ENCODE peak calls at places on chromosomes 3 and 15, in six cellular contexts. I is GM12878, E is A549, Q is HepG2, M is endothelial cell of umbilical vein, P is K562. H is an unnamed sample.
A peak's percentile ranks its signal among the peaks of the same experiment; 100 is the strongest.

GRCh38 chr3:42747581-42747980 is 25.5 kb downstream of the CCDC13 start:
- DNase-seq in I (no peak), E (no peak), Q (no peak), M (no peak), P (no peak), H (no peak)

GRCh38 chr3:188396900-188397299 is 242.9 kb downstream of the LPP start:
- DNase-seq in I (no peak), E (no peak), Q (no peak), M (peak; percentile 9), P (no peak), H (no peak)

GRCh38 chr3:66450389-66451022 is 50.3 kb downstream of the LRIG1 start:
- DNase-seq in I (no peak), E (no peak), Q (no peak), M (peak; percentile 91), P (no peak), H (no peak)

GRCh38 chr15:28935316-28935715 is 49.5 kb downstream of the APBA2 start:
- DNase-seq in I (no peak), E (no peak), Q (peak; percentile 58), M (no peak), P (peak; percentile 54), H (peak; percentile 70)

GRCh38 chr3:14031271-14031670 is 93.4 kb downstream of the CHCHD4 start:
- DNase-seq in I (no peak), E (no peak), Q (no peak), M (no peak), P (no peak), H (no peak)

GRCh38 chr3:63687569-63688233 is 35.2 kb downstream of the SNTN start:
- DNase-seq in I (no peak), E (no peak), Q (no peak), M (no peak), P (no peak), H (no peak)

GRCh38 chr3:130843441-130843840 is 50.4 kb upstream of the ATP2C1 start:
- DNase-seq in I (no peak), E (no peak), Q (no peak), M (no peak), P (no peak), H (no peak)

GRCh38 chr3:119912220-119912619 is 130.3 kb downstream of the NR1I2 start:
- DNase-seq in I (no peak), E (no peak), Q (no peak), M (no peak), P (no peak), H (peak; percentile 14)

GRCh38 chr3:67437090-67437489 is 217.3 kb downstream of the SUCLG2 start:
- DNase-seq in I (no peak), E (no peak), Q (peak; percentile 10), M (no peak), P (no peak), H (peak; percentile 8)

GRCh38 chr3:124174463-124174862 is 182.5 kb upstream of the ROPN1 start:
- DNase-seq in I (no peak), E (no peak), Q (no peak), M (no peak), P (no peak), H (no peak)

GRCh38 chr3:36991147-36991546 is 1.8 kb downstream of the EPM2AIP1 start:
- DNase-seq in I (no peak), E (no peak), Q (no peak), M (no peak), P (no peak), H (no peak)

GRCh38 chr15:85625856-85626255 is 168.9 kb downstream of the KLHL25 start:
- DNase-seq in I (no peak), E (no peak), Q (no peak), M (no peak), P (no peak), H (peak; percentile 34)

GRCh38 chr3:52244061-52244628 is 1.4 kb upstream of the PPM1M start:
- DNase-seq in I (peak; percentile 85), E (no peak), Q (no peak), M (peak; percentile 62), P (no peak), H (peak; percentile 91)

GRCh38 chr3:172659246-172660002 is 51.4 kb downstream of the NCEH1 start:
- DNase-seq in I (no peak), E (peak; percentile 17), Q (no peak), M (no peak), P (no peak), H (no peak)

GRCh38 chr15:69562564-69562963 is 109.9 kb downstream of the RPLP1 start:
- DNase-seq in I (no peak), E (no peak), Q (no peak), M (no peak), P (no peak), H (no peak)

GRCh38 chr15:40952301-40952900 is 870 bp upstream of the CHAC1 start:
- DNase-seq in I (no peak), E (no peak), Q (no peak), M (no peak), P (no peak), H (no peak)

GRCh38 chr3:98811048-98811447 is 47.9 kb downstream of the ST3GAL6 start:
- DNase-seq in I (no peak), E (no peak), Q (peak; percentile 68), M (peak; percentile 51), P (no peak), H (peak; percentile 56)

GRCh38 chr15:68411735-68412134 is 20.2 kb downstream of the ITGA11 start:
- DNase-seq in I (no peak), E (no peak), Q (no peak), M (no peak), P (no peak), H (no peak)

GRCh38 chr3:30043156-30043555 is 563.2 kb upstream of the TGFBR2 start:
- DNase-seq in I (no peak), E (no peak), Q (no peak), M (peak; percentile 26), P (no peak), H (no peak)

GRCh38 chr3:29347412-29347811 is 66.5 kb downstream of the RBMS3 start:
- DNase-seq in I (no peak), E (no peak), Q (no peak), M (no peak), P (no peak), H (no peak)

GRCh38 chr3:142467738-142468137 is 19.9 kb upstream of the XRN1 start:
- DNase-seq in I (no peak), E (no peak), Q (no peak), M (no peak), P (no peak), H (no peak)

GRCh38 chr3:79534732-79535131 is 233.1 kb downstream of the ROBO1 start:
- DNase-seq in I (no peak), E (peak; percentile 47), Q (no peak), M (no peak), P (no peak), H (no peak)
- TF ChIP-seq POLR2A in I (no peak), E (no peak), Q (no peak), M (no peak), P (no peak), H (no peak)

DNA sequence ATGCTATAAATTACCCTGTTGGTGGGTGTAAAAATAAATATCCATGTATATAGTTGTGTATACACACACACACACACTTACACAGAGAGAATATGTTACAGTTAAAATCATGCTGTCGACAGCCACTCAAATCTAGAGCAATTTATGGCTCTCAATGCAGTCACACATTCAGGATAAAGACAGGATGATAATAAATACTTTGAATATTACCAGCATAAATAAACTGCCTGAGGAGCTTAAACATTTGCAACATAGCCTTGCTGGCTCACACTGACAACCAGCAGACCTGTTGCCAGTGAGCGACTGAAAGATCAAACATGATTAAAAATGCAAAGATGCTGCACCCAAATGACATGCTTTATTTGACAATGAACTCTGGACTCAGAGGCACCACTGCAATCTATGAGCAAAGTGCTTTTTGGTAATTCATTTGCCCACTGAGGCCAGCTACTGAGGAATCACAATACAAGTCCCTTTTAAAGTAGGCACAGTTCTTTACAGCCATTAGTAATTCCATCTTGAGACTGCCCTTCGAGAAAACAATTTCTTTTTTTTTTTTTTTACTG is 458.9 kb downstream of the FHIT start:
- DNase-seq in I (no peak), E (no peak), Q (no peak), M (no peak), P (no peak), H (no peak)
- H3K4me3 ChIP-seq in I (no peak overlapping the region), E (no peak overlapping the region), Q (no peak overlapping the region), M (no peak overlapping the region), P (no peak overlapping the region), H (no peak overlapping the region)

GRCh38 chr15:51849866-51850265 is 20.4 kb downstream of the TMOD3 start:
- DNase-seq in I (no peak), E (no peak), Q (no peak), M (no peak), P (no peak), H (no peak)

GRCh38 chr15:51848811-51849210 is 19.4 kb downstream of the TMOD3 start:
- DNase-seq in I (no peak), E (no peak), Q (no peak), M (peak; percentile 49), P (no peak), H (no peak)

GRCh38 chr15:51844747-51845426 is 15.4 kb downstream of the TMOD3 start:
- DNase-seq in I (no peak), E (peak; percentile 32), Q (no peak), M (peak; percentile 83), P (no peak), H (no peak)

GRCh38 chr15:51846066-51846462 is 16.6 kb downstream of the TMOD3 start:
- DNase-seq in I (no peak), E (peak; percentile 48), Q (no peak), M (no peak), P (no peak), H (peak; percentile 5)

GRCh38 chr15:51846463-51847230 is 17.2 kb downstream of the TMOD3 start:
- DNase-seq in I (no peak), E (peak; percentile 72), Q (no peak), M (peak; percentile 97), P (no peak), H (peak; percentile 53)
- TF ChIP-seq MYC in I (no peak), E (no peak), Q (no peak), M (no peak), P (no peak), H (no peak)

GRCh38 chr15:72167445-72167844 is 30.1 kb downstream of the GRAMD2A start:
- DNase-seq in I (no peak), E (no peak), Q (no peak), M (no peak), P (no peak), H (no peak)

GRCh38 chr15:72166716-72167417 is 30.7 kb downstream of the GRAMD2A start:
- DNase-seq in I (no peak), E (no peak), Q (no peak), M (no peak), P (peak; percentile 2), H (no peak)

GRCh38 chr15:72168833-72169232 is 28.8 kb downstream of the GRAMD2A start:
- DNase-seq in I (no peak), E (no peak), Q (no peak), M (no peak), P (no peak), H (no peak)

GRCh38 chr15:72169236-72169920 is 28.2 kb downstream of the GRAMD2A start:
- DNase-seq in I (no peak), E (no peak), Q (no peak), M (no peak), P (peak; percentile 2), H (no peak)

GRCh38 chr15:72168131-72168825 is 29.3 kb downstream of the GRAMD2A start:
- DNase-seq in I (no peak), E (no peak), Q (no peak), M (no peak), P (no peak), H (peak; percentile 42)
- TF ChIP-seq POLR2A in I (no peak), E (no peak), Q (no peak), M (no peak), P (no peak), H (no peak)

GRCh38 chr3:166304509-166305063 is 467.4 kb upstream of the BCHE start:
- DNase-seq in I (no peak), E (peak; percentile 43), Q (no peak), M (no peak), P (no peak), H (no peak)
- H3K4me3 ChIP-seq in I (no peak overlapping the region), E (no peak overlapping the region), Q (no peak overlapping the region), M (no peak overlapping the region), P (no peak overlapping the region), H (no peak overlapping the region)